ENCODE peak calls at places on chromosomes 7 and 10, in eight cellular contexts. M, C, T, J, R, G, A and Y are unnamed samples.

GRCh38 chr7:4820968-4821471 is 40.8 kb downstream of the PAPOLB start:
- DNase-seq in M (no peak), C (no peak), T (no peak), J (no peak), R (no peak), G (no peak), A (peak), Y (no peak)

GRCh38 chr10:109819807-109820206 is 103.5 kb downstream of the XPNPEP1 start:
- DNase-seq in M (no peak), C (no peak), T (no peak), J (no peak), R (no peak), G (no peak), A (no peak), Y (no peak)

GRCh38 chr10:78925800-78926319 is 142.9 kb upstream of the ZMIZ1 start:
- DNase-seq in M (no peak), C (no peak), T (no peak), J (peak), R (no peak), G (no peak), A (no peak), Y (peak)

GRCh38 chr7:141928147-141928894 is 12.1 kb downstream of the OR9A4 start:
- DNase-seq in M (no peak), C (no peak), T (no peak), J (no peak), R (no peak), G (no peak), A (no peak), Y (no peak)

GRCh38 chr10:49598986-49599385 is 11.1 kb upstream of the SLC18A3 start:
- DNase-seq in M (no peak), C (no peak), T (no peak), J (no peak), R (no peak), G (no peak), A (no peak), Y (no peak)

GRCh38 chr10:11017575-11018425 is at the start of gene CELF2:
- DNase-seq in M (peak), C (peak), T (peak), J (no peak), R (peak), G (no peak), A (no peak), Y (no peak)

GRCh38 chr7:92177362-92177761 is 1.6 kb downstream of the LRRD1 start:
- DNase-seq in M (peak), C (no peak), T (no peak), J (peak), R (no peak), G (no peak), A (peak), Y (no peak)

GRCh38 chr7:151010307-151011096 is 13.8 kb downstream of the ATG9B start:
- DNase-seq in M (no peak), C (no peak), T (peak), J (peak), R (no peak), G (no peak), A (no peak), Y (no peak)

GRCh38 chr10:22803201-22803895 is 89.0 kb upstream of the PIP4K2A start:
- DNase-seq in M (no peak), C (no peak), T (no peak), J (peak), R (no peak), G (no peak), A (no peak), Y (no peak)

GRCh38 chr7:29287366-29287765 is 92.8 kb downstream of the CHN2 start:
- DNase-seq in M (peak), C (no peak), T (no peak), J (peak), R (no peak), G (no peak), A (no peak), Y (peak)

GRCh38 chr10:3907514-3907913 is 122.5 kb upstream of the KLF6 start:
- DNase-seq in M (peak), C (no peak), T (no peak), J (peak), R (no peak), G (no peak), A (no peak), Y (peak)

GRCh38 chr10:17289763-17290162 is 61.7 kb downstream of the VIM start:
- DNase-seq in M (no peak), C (no peak), T (no peak), J (no peak), R (no peak), G (no peak), A (no peak), Y (no peak)

GRCh38 chr7:42351313-42351935 is 114.4 kb upstream of the GLI3 start:
- DNase-seq in M (no peak), C (no peak), T (no peak), J (peak), R (no peak), G (no peak), A (no peak), Y (no peak)

GRCh38 chr10:86506499-86506898 is 15.1 kb downstream of the WAPL start:
- DNase-seq in M (peak), C (no peak), T (no peak), J (peak), R (no peak), G (no peak), A (no peak), Y (no peak)

GRCh38 chr10:100364735-100365391 is 17.8 kb downstream of the SCD start:
- DNase-seq in M (peak), C (no peak), T (no peak), J (peak), R (no peak), G (no peak), A (peak), Y (no peak)

GRCh38 chr7:38310601-38311057 is 37.2 kb upstream of the TARP start:
- DNase-seq in M (peak), C (no peak), T (no peak), J (peak), R (no peak), G (no peak), A (peak), Y (no peak)

GRCh38 chr7:105677395-105677701 is 96.1 kb upstream of the EFCAB10 start:
- DNase-seq in M (no peak), C (no peak), T (no peak), J (no peak), R (no peak), G (no peak), A (peak), Y (no peak)

GRCh38 chr7:150405584-150406310 is 26.6 kb downstream of the ZNF775 start:
- DNase-seq in M (no peak), C (no peak), T (peak), J (peak), R (no peak), G (peak), A (no peak), Y (peak)

GRCh38 chr7:32108651-32109050 is 38.4 kb upstream of the PDE1C start:
- DNase-seq in M (no peak), C (no peak), T (no peak), J (no peak), R (no peak), G (no peak), A (no peak), Y (no peak)

GRCh38 chr7:70356324-70356797 is 758.1 kb downstream of the AUTS2 start:
- DNase-seq in M (no peak), C (peak), T (no peak), J (no peak), R (no peak), G (no peak), A (peak), Y (no peak)

GRCh38 chr7:128831994-128832879 is 2.0 kb downstream of the FLNC start:
- DNase-seq in M (peak), C (no peak), T (no peak), J (peak), R (no peak), G (no peak), A (peak), Y (no peak)

GRCh38 chr7:129271500-129272355 is 46.9 kb downstream of the AHCYL2 start:
- DNase-seq in M (peak), C (peak), T (peak), J (peak), R (no peak), G (peak), A (peak), Y (peak)